ENCODE peak calls at places on chromosomes 2 and 18, in nine cellular contexts. P is fibroblast of lung, J is adrenal gland, Z is GM23338, I is tibial artery, U is lower lobe of right lung, V is cardiac muscle cell, S is OCI-LY7, T is vagina. X is an unnamed sample.

GRCh38 chr2:231203087-231203486 is 4.7 kb downstream of the ARMC9 start:
- DNase-seq in P (no peak), J (no peak), Z (no peak), I (no peak), U (no peak), V (no peak), S (no peak), T (no peak), X (no peak)

GRCh38 chr2:43576983-43577892 is 18.6 kb downstream of the THADA start:
- DNase-seq in P (peak; percentile 84), J (peak; percentile 45), Z (peak; percentile 61), I (no peak), U (no peak), V (peak; percentile 86), S (peak; percentile 65), T (no peak), X (no peak)

GRCh38 chr18:12911025-12911927 is 27.2 kb upstream of the PTPN2 start:
- DNase-seq in P (peak; percentile 6), J (no peak), Z (peak; percentile 72), I (no peak), U (peak; percentile 62), V (peak; percentile 55), S (no peak), T (no peak), X (peak; percentile 82)

GRCh38 chr2:15642334-15643208 is 50.9 kb downstream of the DDX1 start:
- DNase-seq in P (no peak), J (no peak), Z (peak; percentile 39), I (no peak), U (no peak), V (peak; percentile 7), S (no peak), T (no peak), X (no peak)

GRCh38 chr2:112706170-112706664 is 14.6 kb upstream of the NT5DC4 start:
- DNase-seq in P (peak; percentile 17), J (no peak), Z (no peak), I (no peak), U (no peak), V (peak; percentile 82), S (no peak), T (no peak), X (no peak)

GRCh38 chr2:219118504-219118903 is 42.1 kb downstream of the NHEJ1 start:
- DNase-seq in P (no peak), J (no peak), Z (no peak), I (no peak), U (no peak), V (no peak), S (no peak), T (no peak), X (no peak)

GRCh38 chr18:23857756-23858155 is 156.8 kb upstream of the TTC39C start:
- DNase-seq in P (no peak), J (no peak), Z (no peak), I (no peak), U (peak; percentile 84), V (peak; percentile 51), S (no peak), T (no peak), X (no peak)

GRCh38 chr2:150276737-150277136 is 210.7 kb downstream of the RND3 start:
- DNase-seq in P (no peak), J (no peak), Z (no peak), I (no peak), U (no peak), V (no peak), S (no peak), T (no peak), X (no peak)

GRCh38 chr2:96916156-96917007 is 46.5 kb upstream of the SEMA4C start:
- DNase-seq in P (no peak), J (peak; percentile 39), Z (no peak), I (no peak), U (no peak), V (no peak), S (no peak), T (no peak), X (no peak)

GRCh38 chr2:96914332-96914731 is 44.5 kb upstream of the SEMA4C start:
- DNase-seq in P (peak; percentile 48), J (no peak), Z (no peak), I (no peak), U (no peak), V (peak; percentile 56), S (no peak), T (no peak), X (no peak)

GRCh38 chr2:96912356-96913116 is 42.7 kb upstream of the SEMA4C start:
- DNase-seq in P (no peak), J (no peak), Z (no peak), I (no peak), U (no peak), V (no peak), S (no peak), T (no peak), X (no peak)

GRCh38 chr2:96913117-96913397 is 43.2 kb upstream of the SEMA4C start:
- DNase-seq in P (no peak), J (no peak), Z (no peak), I (no peak), U (no peak), V (no peak), S (no peak), T (no peak), X (no peak)

DNA sequence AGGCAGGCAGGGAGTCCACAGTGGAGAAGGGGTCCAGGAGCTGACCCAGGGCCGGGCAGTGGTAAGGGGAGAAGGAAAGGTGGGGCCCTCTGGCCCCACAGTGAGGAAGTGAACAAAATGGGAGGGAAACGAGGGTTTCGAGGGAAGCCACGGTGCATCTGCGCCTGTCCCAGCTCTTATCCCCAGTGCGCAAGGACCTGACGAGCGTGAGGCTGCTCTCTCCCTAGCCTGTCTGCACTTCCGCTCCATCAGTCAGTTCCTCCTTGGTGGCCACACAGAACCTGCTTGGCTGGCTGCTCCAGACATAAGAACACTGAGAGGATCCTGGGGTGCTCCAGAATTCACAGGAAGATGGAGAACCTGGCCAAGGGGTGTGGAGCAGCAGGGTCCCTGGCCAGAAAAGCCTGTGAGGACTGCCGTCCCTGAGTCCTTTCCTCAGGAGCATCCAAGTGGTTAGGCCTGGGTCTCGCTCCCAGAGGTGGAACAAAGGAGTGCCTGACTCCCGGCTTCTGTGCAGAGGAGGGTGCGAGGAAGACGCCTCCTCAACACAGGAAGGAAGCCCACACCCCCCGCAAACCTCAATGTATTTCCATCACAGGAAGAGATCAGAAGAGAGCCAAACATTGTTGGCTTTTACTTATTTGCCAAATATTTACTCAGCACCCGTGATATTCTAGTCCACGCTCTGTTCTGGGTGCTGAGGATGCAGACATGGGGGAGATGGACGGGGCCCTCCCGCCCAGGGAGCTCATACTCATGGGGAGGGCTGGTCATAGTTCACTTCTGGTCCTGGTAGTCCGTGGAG is 43.7 kb upstream of the SEMA4C start:
- DNase-seq in P (no peak), J (peak; percentile 30), Z (no peak), I (no peak), U (no peak), V (no peak), S (no peak), T (no peak), X (no peak)
- H3K27ac ChIP-seq in P (no peak overlapping the region), J (peak overlapping the region; percentile 17), Z (no peak overlapping the region), I (no peak overlapping the region), U (no peak overlapping the region), V (no peak overlapping the region), S (no peak overlapping the region), T (no peak overlapping the region), X (no peak overlapping the region)

DNA sequence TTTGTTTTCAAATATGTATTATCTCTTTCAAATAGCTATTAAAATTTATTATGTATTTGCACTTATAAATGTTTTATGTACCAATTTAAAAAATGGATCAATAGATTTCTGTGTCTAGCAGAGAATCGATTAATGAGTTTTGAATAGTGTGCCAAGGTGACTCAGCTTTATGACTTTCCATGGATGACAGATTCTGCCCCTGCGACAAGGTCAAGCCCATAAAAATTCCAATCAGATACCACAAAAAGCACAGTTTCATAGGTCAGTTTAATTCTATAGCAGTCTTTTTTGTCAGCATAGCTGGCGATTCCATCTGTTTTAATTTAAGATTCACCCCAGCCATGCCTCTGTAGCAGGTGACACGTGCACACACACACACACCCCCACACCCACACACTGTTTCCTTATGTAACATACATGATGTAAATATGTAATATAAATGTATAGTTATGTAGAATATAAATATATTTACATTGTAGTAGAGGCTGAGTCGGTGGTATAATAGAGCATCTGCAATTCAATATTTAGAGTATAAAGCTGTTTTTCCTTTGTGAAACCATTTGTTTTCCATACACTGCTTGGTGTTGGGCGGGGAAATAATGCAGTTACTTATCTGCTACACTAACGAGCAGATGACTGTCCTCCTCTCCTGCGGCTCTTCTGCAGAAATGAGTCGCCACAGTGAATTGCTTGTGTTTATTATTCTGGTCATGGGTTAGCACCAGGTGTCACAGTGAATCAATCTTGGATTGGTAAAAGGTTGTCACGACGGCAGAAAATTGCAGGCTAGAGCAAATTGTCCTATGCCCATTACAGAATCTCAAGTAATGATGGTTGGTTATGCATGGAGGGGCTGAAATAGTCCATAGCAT is 29.1 kb downstream of the RAB31 start:
- DNase-seq in P (no peak), J (peak; percentile 35), Z (no peak), I (no peak), U (no peak), V (no peak), S (no peak), T (no peak), X (no peak)
- H3K4me1 ChIP-seq in P (peaks cover 4% of the 10 kb centered on the region), J (peaks cover 55% of the 10 kb centered on the region), Z (peaks cover 9% of the 10 kb centered on the region), I (peaks cover 8% of the 10 kb centered on the region), U (peaks cover 15% of the 10 kb centered on the region), V (peaks cover 4% of the 10 kb centered on the region), S (no peaks in the 10 kb centered on the region), T (peaks cover 51% of the 10 kb centered on the region), X (no peaks in the 10 kb centered on the region)

DNA sequence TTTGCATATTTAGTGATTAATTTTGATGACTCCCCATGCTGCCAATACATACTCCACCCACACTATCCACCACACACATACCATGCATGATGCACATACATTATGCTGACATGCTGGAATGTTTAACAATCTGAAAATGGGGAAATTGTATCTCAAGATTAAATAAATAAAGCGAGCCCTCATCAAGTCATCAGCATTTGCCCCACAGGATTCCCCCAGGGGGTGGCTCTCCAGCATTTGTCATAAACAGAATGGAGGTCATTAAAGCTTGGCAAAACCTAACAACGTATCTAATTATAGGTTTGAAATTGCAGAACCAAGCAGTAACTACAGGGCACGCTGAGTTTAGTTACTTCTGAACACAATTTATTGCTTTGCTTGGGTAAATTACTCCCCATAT is 141.2 kb upstream of the TACR1 start:
- DNase-seq in P (no peak), J (no peak), Z (no peak), I (no peak), U (no peak), V (no peak), S (no peak), T (no peak), X (no peak)
- H3K4me3 ChIP-seq in P (no peak overlapping the region), J (no peak overlapping the region), Z (no peak overlapping the region), I (no peak overlapping the region), U (no peak overlapping the region), V (no peak overlapping the region), S (no peak overlapping the region), T (no peak overlapping the region), X (no peak overlapping the region)

GRCh38 chr2:46392561-46393351 is 86.6 kb upstream of the TMEM247 start:
- DNase-seq in P (no peak), J (no peak), Z (no peak), I (no peak), U (no peak), V (no peak), S (no peak), T (peak; percentile 46), X (no peak)

GRCh38 chr2:46393352-46393820 is 86.0 kb upstream of the TMEM247 start:
- DNase-seq in P (no peak), J (no peak), Z (no peak), I (no peak), U (no peak), V (no peak), S (no peak), T (peak; percentile 81), X (no peak)

GRCh38 chr2:46394649-46395510 is 84.5 kb upstream of the TMEM247 start:
- DNase-seq in P (no peak), J (no peak), Z (no peak), I (no peak), U (no peak), V (no peak), S (no peak), T (no peak), X (no peak)

GRCh38 chr2:46390901-46391395 is 88.4 kb upstream of the TMEM247 start:
- DNase-seq in P (no peak), J (no peak), Z (no peak), I (no peak), U (no peak), V (no peak), S (no peak), T (no peak), X (no peak)

DNA sequence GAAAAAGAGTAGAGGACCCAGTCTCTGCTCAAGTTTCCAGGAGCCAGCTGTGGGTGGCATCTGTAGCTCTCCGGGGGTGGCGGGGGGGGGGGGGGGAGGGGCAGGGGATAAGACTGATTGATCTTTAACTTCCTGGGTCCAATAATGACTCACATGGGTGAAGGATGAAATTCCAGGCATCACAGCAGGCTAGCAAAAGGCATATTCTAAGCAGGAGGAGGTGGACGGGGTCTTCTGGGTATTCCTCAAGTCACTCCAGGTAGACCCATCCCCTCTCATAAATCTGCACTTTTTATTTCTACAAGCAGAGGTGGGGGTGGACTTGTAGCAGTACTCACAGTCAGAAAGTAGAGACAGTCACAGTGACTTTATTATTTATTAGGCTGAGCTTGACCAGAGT is 85.5 kb upstream of the TMEM247 start:
- DNase-seq in P (no peak), J (no peak), Z (no peak), I (no peak), U (no peak), V (no peak), S (no peak), T (no peak), X (no peak)
- H3K27ac ChIP-seq in P (no peak overlapping the region), J (no peak overlapping the region), Z (no peak overlapping the region), I (no peak overlapping the region), U (no peak overlapping the region), V (no peak overlapping the region), S (no peak overlapping the region), T (no peak overlapping the region), X (no peak overlapping the region)